ENCODE peak calls at places on chromosomes 16 and 17, in eight cellular contexts. One of them, this sample, is unnamed.

GRCh38 chr16:82756283-82756599 is 129.5 kb downstream of the CDH13 start:
- DNase-seq in stromal cell of bone marrow: no peak
- DNase-seq in thoracic aorta: no peak
- DNase-seq in right cardiac atrium: no peak
- DNase-seq in CD4-positive, alpha-beta T cell: no peak
- DNase-seq in kidney glomerular epithelial cell: peak
- DNase-seq in RKO: no peak
- DNase-seq in MG63: no peak
- DNase-seq in this sample: no peak

GRCh38 chr17:45162022-45162687 is 480 bp downstream of the HEXIM2 start:
- DNase-seq in stromal cell of bone marrow: no peak
- DNase-seq in thoracic aorta: no peak
- DNase-seq in right cardiac atrium: no peak
- DNase-seq in CD4-positive, alpha-beta T cell: no peak
- DNase-seq in kidney glomerular epithelial cell: no peak
- DNase-seq in RKO: no peak
- DNase-seq in MG63: no peak
- DNase-seq in this sample: no peak

GRCh38 chr17:73311428-73311780 is 397 bp downstream of the CDC42EP4 start:
- DNase-seq in stromal cell of bone marrow: no peak
- DNase-seq in thoracic aorta: no peak
- DNase-seq in right cardiac atrium: no peak
- DNase-seq in CD4-positive, alpha-beta T cell: no peak
- DNase-seq in kidney glomerular epithelial cell: no peak
- DNase-seq in RKO: no peak
- DNase-seq in MG63: peak
- DNase-seq in this sample: peak

GRCh38 chr16:59046335-59046734 is 312.2 kb upstream of the GOT2 start:
- DNase-seq in stromal cell of bone marrow: no peak
- DNase-seq in thoracic aorta: no peak
- DNase-seq in right cardiac atrium: no peak
- DNase-seq in CD4-positive, alpha-beta T cell: no peak
- DNase-seq in kidney glomerular epithelial cell: no peak
- DNase-seq in RKO: no peak
- DNase-seq in MG63: no peak
- DNase-seq in this sample: no peak

GRCh38 chr17:30290696-30291570 is 811 bp downstream of the BLMH start:
- DNase-seq in stromal cell of bone marrow: no peak
- DNase-seq in thoracic aorta: no peak
- DNase-seq in right cardiac atrium: peak
- DNase-seq in CD4-positive, alpha-beta T cell: no peak
- DNase-seq in kidney glomerular epithelial cell: no peak
- DNase-seq in RKO: peak
- DNase-seq in MG63: peak
- DNase-seq in this sample: no peak

GRCh38 chr17:4739122-4740024 is at the start of the genes CXCL16 and ZMYND15:
- DNase-seq in stromal cell of bone marrow: peak
- DNase-seq in thoracic aorta: no peak
- DNase-seq in right cardiac atrium: peak
- DNase-seq in CD4-positive, alpha-beta T cell: peak
- DNase-seq in kidney glomerular epithelial cell: peak
- DNase-seq in RKO: peak
- DNase-seq in MG63: peak
- DNase-seq in this sample: peak

GRCh38 chr17:8005951-8006730 is 3.7 kb downstream of the GUCY2D start:
- DNase-seq in stromal cell of bone marrow: no peak
- DNase-seq in thoracic aorta: no peak
- DNase-seq in right cardiac atrium: no peak
- DNase-seq in CD4-positive, alpha-beta T cell: no peak
- DNase-seq in kidney glomerular epithelial cell: no peak
- DNase-seq in RKO: no peak
- DNase-seq in MG63: no peak
- DNase-seq in this sample: no peak

GRCh38 chr16:73530529-73530928 is 482.6 kb upstream of the ZFHX3 start:
- DNase-seq in stromal cell of bone marrow: no peak
- DNase-seq in thoracic aorta: no peak
- DNase-seq in right cardiac atrium: no peak
- DNase-seq in CD4-positive, alpha-beta T cell: no peak
- DNase-seq in kidney glomerular epithelial cell: no peak
- DNase-seq in RKO: no peak
- DNase-seq in MG63: no peak
- DNase-seq in this sample: no peak

GRCh38 chr17:9658593-9659211 is 13.4 kb downstream of the USP43 start:
- DNase-seq in stromal cell of bone marrow: no peak
- DNase-seq in thoracic aorta: no peak
- DNase-seq in right cardiac atrium: no peak
- DNase-seq in CD4-positive, alpha-beta T cell: no peak
- DNase-seq in kidney glomerular epithelial cell: no peak
- DNase-seq in RKO: no peak
- DNase-seq in MG63: peak
- DNase-seq in this sample: no peak

GRCh38 chr16:58501242-58502131 is 1.5 kb downstream of the NDRG4 start:
- DNase-seq in stromal cell of bone marrow: no peak
- DNase-seq in thoracic aorta: no peak
- DNase-seq in right cardiac atrium: no peak
- DNase-seq in CD4-positive, alpha-beta T cell: peak
- DNase-seq in kidney glomerular epithelial cell: no peak
- DNase-seq in RKO: no peak
- DNase-seq in MG63: no peak
- DNase-seq in this sample: peak

GRCh38 chr16:84786605-84787302 is 33.0 kb upstream of the CRISPLD2 start:
- DNase-seq in stromal cell of bone marrow: no peak
- DNase-seq in thoracic aorta: no peak
- DNase-seq in right cardiac atrium: no peak
- DNase-seq in CD4-positive, alpha-beta T cell: no peak
- DNase-seq in kidney glomerular epithelial cell: no peak
- DNase-seq in RKO: no peak
- DNase-seq in MG63: no peak
- DNase-seq in this sample: no peak

GRCh38 chr16:85275533-85276249 is 163.4 kb upstream of the CIBAR2 start:
- DNase-seq in stromal cell of bone marrow: no peak
- DNase-seq in thoracic aorta: no peak
- DNase-seq in right cardiac atrium: peak
- DNase-seq in CD4-positive, alpha-beta T cell: peak
- DNase-seq in kidney glomerular epithelial cell: peak
- DNase-seq in RKO: peak
- DNase-seq in MG63: peak
- DNase-seq in this sample: no peak

GRCh38 chr17:79836952-79837887 is 2.0 kb downstream of the CBX4 start:
- DNase-seq in stromal cell of bone marrow: no peak
- DNase-seq in thoracic aorta: no peak
- DNase-seq in right cardiac atrium: peak
- DNase-seq in CD4-positive, alpha-beta T cell: no peak
- DNase-seq in kidney glomerular epithelial cell: no peak
- DNase-seq in RKO: peak
- DNase-seq in MG63: no peak
- DNase-seq in this sample: no peak

GRCh38 chr16:23712976-23713375 is at the start of gene ERN2:
- DNase-seq in stromal cell of bone marrow: no peak
- DNase-seq in thoracic aorta: no peak
- DNase-seq in right cardiac atrium: no peak
- DNase-seq in CD4-positive, alpha-beta T cell: no peak
- DNase-seq in kidney glomerular epithelial cell: no peak
- DNase-seq in RKO: no peak
- DNase-seq in MG63: no peak
- DNase-seq in this sample: no peak

GRCh38 chr17:65064452-65065019 is 8.0 kb upstream of the GNA13 start:
- DNase-seq in stromal cell of bone marrow: peak
- DNase-seq in thoracic aorta: no peak
- DNase-seq in right cardiac atrium: no peak
- DNase-seq in CD4-positive, alpha-beta T cell: no peak
- DNase-seq in kidney glomerular epithelial cell: peak
- DNase-seq in RKO: peak
- DNase-seq in MG63: peak
- DNase-seq in this sample: no peak

GRCh38 chr16:67719778-67720144 is 645 bp upstream of the GFOD2 start:
- DNase-seq in stromal cell of bone marrow: no peak
- DNase-seq in thoracic aorta: no peak
- DNase-seq in right cardiac atrium: no peak
- DNase-seq in CD4-positive, alpha-beta T cell: no peak
- DNase-seq in kidney glomerular epithelial cell: peak
- DNase-seq in RKO: peak
- DNase-seq in MG63: peak
- DNase-seq in this sample: no peak

GRCh38 chr16:67923414-67924127 is 8.1 kb downstream of the CTRL start:
- DNase-seq in stromal cell of bone marrow: no peak
- DNase-seq in thoracic aorta: no peak
- DNase-seq in right cardiac atrium: no peak
- DNase-seq in CD4-positive, alpha-beta T cell: no peak
- DNase-seq in kidney glomerular epithelial cell: no peak
- DNase-seq in RKO: no peak
- DNase-seq in MG63: no peak
- DNase-seq in this sample: no peak

GRCh38 chr17:75506134-75506533 is 9.2 kb downstream of the CASKIN2 start:
- DNase-seq in stromal cell of bone marrow: no peak
- DNase-seq in thoracic aorta: no peak
- DNase-seq in right cardiac atrium: no peak
- DNase-seq in CD4-positive, alpha-beta T cell: no peak
- DNase-seq in kidney glomerular epithelial cell: no peak
- DNase-seq in RKO: no peak
- DNase-seq in MG63: no peak
- DNase-seq in this sample: no peak

GRCh38 chr17:2982854-2983636 is 80.4 kb downstream of the OR1D5 start:
- DNase-seq in stromal cell of bone marrow: peak
- DNase-seq in thoracic aorta: peak
- DNase-seq in right cardiac atrium: peak
- DNase-seq in CD4-positive, alpha-beta T cell: no peak
- DNase-seq in kidney glomerular epithelial cell: peak
- DNase-seq in RKO: no peak
- DNase-seq in MG63: peak
- DNase-seq in this sample: no peak

GRCh38 chr17:68515238-68515637 is 3.0 kb downstream of the PRKAR1A start:
- DNase-seq in stromal cell of bone marrow: no peak
- DNase-seq in thoracic aorta: no peak
- DNase-seq in right cardiac atrium: no peak
- DNase-seq in CD4-positive, alpha-beta T cell: no peak
- DNase-seq in kidney glomerular epithelial cell: no peak
- DNase-seq in RKO: no peak
- DNase-seq in MG63: no peak
- DNase-seq in this sample: no peak

GRCh38 chr16:1100084-1100800 is 4.2 kb upstream of the C1QTNF8 start:
- DNase-seq in stromal cell of bone marrow: no peak
- DNase-seq in thoracic aorta: no peak
- DNase-seq in right cardiac atrium: no peak
- DNase-seq in CD4-positive, alpha-beta T cell: no peak
- DNase-seq in kidney glomerular epithelial cell: no peak
- DNase-seq in RKO: no peak
- DNase-seq in MG63: no peak
- DNase-seq in this sample: no peak

GRCh38 chr16:75074920-75075687 is 41.5 kb downstream of the LDHD start:
- DNase-seq in stromal cell of bone marrow: no peak
- DNase-seq in thoracic aorta: no peak
- DNase-seq in right cardiac atrium: no peak
- DNase-seq in CD4-positive, alpha-beta T cell: peak
- DNase-seq in kidney glomerular epithelial cell: no peak
- DNase-seq in RKO: no peak
- DNase-seq in MG63: no peak
- DNase-seq in this sample: peak

GRCh38 chr16:55294129-55294528 is 29.9 kb upstream of the IRX6 start:
- DNase-seq in stromal cell of bone marrow: no peak
- DNase-seq in thoracic aorta: no peak
- DNase-seq in right cardiac atrium: no peak
- DNase-seq in CD4-positive, alpha-beta T cell: no peak
- DNase-seq in kidney glomerular epithelial cell: peak
- DNase-seq in RKO: peak
- DNase-seq in MG63: no peak
- DNase-seq in this sample: no peak